ENCODE peak calls at places on chromosomes 3 and 15, in eight cellular contexts. One of them, this sample, is unnamed.

GRCh38 chr3:187746479-187747335 is 1.4 kb upstream of the BCL6 start:
- DNase-seq in mesendoderm: peak
- DNase-seq in HEK293T: no peak
- DNase-seq in AG09319: no peak
- DNase-seq in adipocyte: peak
- DNase-seq in ELR: peak
- DNase-seq in smooth muscle cell of the brain vasculature: no peak
- DNase-seq in EL: peak
- DNase-seq in this sample: no peak

GRCh38 chr3:55721716-55722484 is 234.8 kb upstream of the WNT5A start:
- DNase-seq in mesendoderm: peak
- DNase-seq in ELR: peak
- DNase-seq in smooth muscle cell of the brain vasculature: no peak
- DNase-seq in EL: peak
- DNase-seq in HEK293T: peak
- DNase-seq in AG09319: no peak
- DNase-seq in adipocyte: peak
- DNase-seq in this sample: no peak

GRCh38 chr15:47924381-47924780 is 196.4 kb upstream of the SLC24A5 start:
- DNase-seq in ELR: no peak
- DNase-seq in mesendoderm: no peak
- DNase-seq in AG09319: no peak
- DNase-seq in EL: no peak
- DNase-seq in adipocyte: no peak
- DNase-seq in smooth muscle cell of the brain vasculature: no peak
- DNase-seq in HEK293T: no peak
- DNase-seq in this sample: no peak

GRCh38 chr3:23017800-23018199 is 185.3 kb upstream of the UBE2E2 start:
- DNase-seq in mesendoderm: no peak
- DNase-seq in AG09319: no peak
- DNase-seq in smooth muscle cell of the brain vasculature: no peak
- DNase-seq in HEK293T: no peak
- DNase-seq in ELR: peak
- DNase-seq in EL: peak
- DNase-seq in adipocyte: peak
- DNase-seq in this sample: no peak

GRCh38 chr3:129481783-129482332 is 41.8 kb downstream of the IFT122 start:
- DNase-seq in mesendoderm: peak
- DNase-seq in ELR: peak
- DNase-seq in adipocyte: no peak
- DNase-seq in HEK293T: no peak
- DNase-seq in smooth muscle cell of the brain vasculature: no peak
- DNase-seq in AG09319: no peak
- DNase-seq in EL: peak
- DNase-seq in this sample: no peak

GRCh38 chr15:53918180-53919079 is 59.8 kb upstream of the UNC13C start:
- DNase-seq in smooth muscle cell of the brain vasculature: no peak
- DNase-seq in HEK293T: no peak
- DNase-seq in AG09319: no peak
- DNase-seq in EL: no peak
- DNase-seq in mesendoderm: peak
- DNase-seq in ELR: no peak
- DNase-seq in adipocyte: no peak
- DNase-seq in this sample: no peak

GRCh38 chr15:80034633-80035032 is 24.8 kb upstream of the ZFAND6 start:
- DNase-seq in AG09319: no peak
- DNase-seq in adipocyte: no peak
- DNase-seq in HEK293T: no peak
- DNase-seq in mesendoderm: no peak
- DNase-seq in smooth muscle cell of the brain vasculature: no peak
- DNase-seq in ELR: no peak
- DNase-seq in EL: no peak
- DNase-seq in this sample: peak

GRCh38 chr15:45454825-45455224 is 67.7 kb downstream of the SLC30A4 start:
- DNase-seq in mesendoderm: no peak
- DNase-seq in EL: peak
- DNase-seq in AG09319: peak
- DNase-seq in smooth muscle cell of the brain vasculature: peak
- DNase-seq in adipocyte: peak
- DNase-seq in ELR: peak
- DNase-seq in HEK293T: no peak
- DNase-seq in this sample: no peak

GRCh38 chr3:101484805-101485620 is 28.0 kb downstream of the SENP7 start:
- DNase-seq in EL: peak
- DNase-seq in HEK293T: no peak
- DNase-seq in smooth muscle cell of the brain vasculature: peak
- DNase-seq in ELR: peak
- DNase-seq in mesendoderm: peak
- DNase-seq in adipocyte: peak
- DNase-seq in AG09319: no peak
- DNase-seq in this sample: no peak

GRCh38 chr3:28322464-28322863 is 26.1 kb upstream of the ZCWPW2 start:
- DNase-seq in EL: peak
- DNase-seq in ELR: peak
- DNase-seq in HEK293T: no peak
- DNase-seq in mesendoderm: no peak
- DNase-seq in AG09319: no peak
- DNase-seq in smooth muscle cell of the brain vasculature: no peak
- DNase-seq in adipocyte: no peak
- DNase-seq in this sample: no peak